ENCODE peak calls at places on chromosome 2, in eight cellular contexts. N is CD8-positive, alpha-beta memory T cell; Q is K562; K is SJSA1; H is H1; O is gastrocnemius medialis; M is stomach; E is upper lobe of right lung. G is an unnamed sample. For H3K4me1, the result is how much of the 10 kb centered on the place peaks cover.

GRCh38 chr2:217853301-217853881 is 149.4 kb downstream of the TNS1 start:
- DNase-seq in H (no peak), N (no peak), E (no peak), Q (no peak), O (peak), M (no peak), K (no peak), G (no peak)

GRCh38 chr2:201806442-201806841 is at the start of gene CDK15:
- DNase-seq in N (no peak), E (no peak), O (no peak), M (no peak), H (no peak), Q (no peak), K (no peak), G (no peak)

GRCh38 chr2:233821709-233822100 is 32.6 kb downstream of the HJURP start:
- DNase-seq in M (no peak), H (no peak), K (no peak), O (no peak), Q (no peak), N (no peak), E (peak), G (no peak)

GRCh38 chr2:177651833-177652232 is 259.3 kb downstream of the AGPS start:
- DNase-seq in E (no peak), Q (no peak), O (no peak), M (no peak), N (no peak), H (peak), K (no peak), G (no peak)

GRCh38 chr2:231928481-231928880 is 2.3 kb upstream of the NPPC start:
- DNase-seq in K (no peak), Q (no peak), H (peak), N (no peak), E (peak), O (no peak), M (peak), G (no peak)

GRCh38 chr2:151381266-151381665 is 23.9 kb downstream of the TNFAIP6 start:
- DNase-seq in E (no peak), N (no peak), H (no peak), Q (no peak), O (no peak), K (no peak), M (no peak), G (no peak)

GRCh38 chr2:238130696-238131628 is 7.5 kb upstream of the KLHL30 start:
- DNase-seq in O (no peak), K (no peak), Q (no peak), E (no peak), M (no peak), H (no peak), N (no peak), G (no peak)

GRCh38 chr2:147632193-147632592 is 212.6 kb upstream of the ACVR2A start:
- DNase-seq in O (peak), M (no peak), Q (no peak), H (no peak), N (no peak), K (no peak), E (no peak), G (no peak)

GRCh38 chr2:121532347-121532766 is 1.7 kb downstream of the RNU4ATAC start:
- DNase-seq in N (no peak), O (no peak), H (no peak), Q (peak), K (no peak), E (no peak), M (no peak), G (no peak)

GRCh38 chr2:111975819-111976218 is 77.4 kb downstream of the MERTK start:
- DNase-seq in M (no peak), N (no peak), K (no peak), O (no peak), E (no peak), H (no peak), Q (no peak), G (no peak)

GRCh38 chr2:240812721-240813120 is 7.3 kb downstream of the KIF1A start:
- DNase-seq in K (no peak), Q (no peak), H (no peak), O (no peak), M (peak), E (peak), N (no peak), G (no peak)

GRCh38 chr2:212712466-212712865 is 173.9 kb upstream of the ERBB4 start:
- DNase-seq in E (no peak), N (no peak), K (peak), H (no peak), Q (no peak), M (no peak), O (no peak), G (no peak)

GRCh38 chr2:178409261-178409660 is 41.7 kb downstream of the PRKRA start:
- DNase-seq in E (no peak), K (no peak), H (no peak), N (no peak), M (no peak), O (no peak), Q (no peak), G (no peak)

GRCh38 chr2:120761164-120761861 is 25.6 kb downstream of the GLI2 start:
- DNase-seq in E (peak), M (no peak), Q (no peak), K (no peak), H (no peak), O (no peak), N (no peak), G (no peak)

GRCh38 chr2:54977149-54977548 is 73.1 kb downstream of the RTN4 start:
- DNase-seq in Q (no peak), K (no peak), E (no peak), N (no peak), H (no peak), O (no peak), M (no peak), G (no peak)

GRCh38 chr2:110674620-110675555 is 3.0 kb downstream of the BUB1 start:
- DNase-seq in E (no peak), N (peak), H (no peak), Q (no peak), K (peak), O (no peak), M (peak), G (no peak)

GRCh38 chr2:164954954-164955701 is at the start of gene SLC38A11:
- DNase-seq in H (peak), N (no peak), O (peak), Q (no peak), K (no peak), E (peak), M (peak), G (no peak)

GRCh38 chr2:30398084-30398483 is 49.0 kb upstream of the LCLAT1 start:
- DNase-seq in O (no peak), Q (no peak), E (no peak), H (no peak), N (no peak), K (no peak), M (no peak), G (no peak)

GRCh38 chr2:62265116-62265515 is 69.2 kb downstream of the B3GNT2 start:
- DNase-seq in M (no peak), O (no peak), Q (no peak), H (no peak), K (no peak), E (no peak), N (no peak), G (no peak)

GRCh38 chr2:2332381-2332780 is 1.3 kb upstream of the MYT1L start:
- DNase-seq in Q (no peak), E (no peak), N (no peak), K (no peak), M (no peak), H (no peak), O (no peak), G (no peak)

GRCh38 chr2:113791697-113792590 is 35.5 kb upstream of the SLC35F5 start:
- DNase-seq in Q (no peak), N (no peak), E (no peak), M (no peak), O (no peak), K (peak), H (no peak), G (no peak)

GRCh38 chr2:95007822-95008221 is 17.7 kb upstream of the MAL start:
- DNase-seq in M (no peak), N (no peak), K (no peak), H (no peak), Q (no peak), O (no peak), E (peak), G (no peak)

GRCh38 chr2:62306751-62307468 is 111.0 kb downstream of the B3GNT2 start:
- DNase-seq in N (peak), H (no peak), M (peak), O (no peak), K (no peak), Q (no peak), E (no peak), G (no peak)

GRCh38 chr2:7685342-7686015 is 768.3 kb downstream of the RNF144A start:
- DNase-seq in Q (no peak), K (no peak), H (no peak), O (no peak), N (no peak), E (no peak), M (no peak), G (no peak)

GRCh38 chr2:146821836-146822316 is 1023.0 kb upstream of the ACVR2A start:
- DNase-seq in H (no peak), K (peak), M (no peak), O (no peak), Q (no peak), N (no peak), E (no peak), G (no peak)

GRCh38 chr2:97653874-97654273 is 8.0 kb downstream of the COX5B start:
- DNase-seq in E (no peak), N (no peak), H (no peak), Q (no peak), M (no peak), O (no peak), K (no peak), G (no peak)

GRCh38 chr2:115292742-115293141 is 850.3 kb downstream of the DPP10 start:
- DNase-seq in K (no peak), E (no peak), H (no peak), O (no peak), Q (no peak), M (no peak), N (no peak), G (no peak)

GRCh38 chr2:115290478-115290877 is 848.0 kb downstream of the DPP10 start:
- DNase-seq in N (no peak), O (no peak), H (no peak), Q (no peak), K (no peak), M (no peak), E (no peak), G (no peak)

GRCh38 chr2:115299207-115299606 is 856.8 kb downstream of the DPP10 start:
- DNase-seq in K (no peak), Q (no peak), H (no peak), M (no peak), E (no peak), N (no peak), O (no peak), G (no peak)

GRCh38 chr2:115297056-115297455 is 854.6 kb downstream of the DPP10 start:
- DNase-seq in Q (no peak), K (no peak), M (no peak), O (no peak), H (no peak), N (no peak), E (no peak), G (no peak)

DNA sequence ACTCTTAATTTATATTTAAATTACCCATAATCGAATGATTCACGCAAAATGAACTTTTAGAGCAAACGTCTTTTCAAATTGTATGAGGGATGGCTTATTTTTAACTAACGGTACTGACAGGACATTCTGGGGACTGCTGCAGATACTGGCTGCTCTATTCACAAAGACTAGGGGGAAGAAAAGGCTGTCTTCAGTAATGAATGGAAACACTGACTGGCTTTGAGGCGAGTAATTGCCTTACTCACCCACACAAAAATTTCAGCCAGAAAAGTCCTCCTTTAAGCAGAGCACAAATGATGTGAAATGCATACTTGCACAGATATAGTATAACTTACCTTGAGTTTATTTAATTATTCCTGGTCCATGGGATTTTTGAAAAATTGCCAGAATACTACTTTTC is 852.6 kb downstream of the DPP10 start:
- DNase-seq in O (no peak), Q (no peak), H (no peak), M (no peak), K (no peak), E (no peak), N (no peak), G (no peak)
- H3K4me1 ChIP-seq in O (under half), Q (under half), H (under half), M (under half), K (under half), E (under half), N (under half), G (under half)

GRCh38 chr2:191687867-191688266 is 9.9 kb downstream of the NABP1 start:
- DNase-seq in M (no peak), Q (no peak), N (no peak), E (no peak), H (no peak), K (no peak), O (no peak), G (no peak)

GRCh38 chr2:191690327-191690726 is 12.4 kb downstream of the NABP1 start:
- DNase-seq in K (no peak), N (no peak), E (no peak), M (no peak), O (no peak), Q (no peak), H (no peak), G (no peak)

GRCh38 chr2:191686658-191687057 is 8.7 kb downstream of the NABP1 start:
- DNase-seq in K (no peak), Q (no peak), E (no peak), O (no peak), H (no peak), M (no peak), N (no peak), G (no peak)

GRCh38 chr2:191691016-191691725 is 13.2 kb downstream of the NABP1 start:
- DNase-seq in M (peak), E (no peak), H (no peak), N (peak), K (peak), O (peak), Q (peak), G (no peak)

DNA sequence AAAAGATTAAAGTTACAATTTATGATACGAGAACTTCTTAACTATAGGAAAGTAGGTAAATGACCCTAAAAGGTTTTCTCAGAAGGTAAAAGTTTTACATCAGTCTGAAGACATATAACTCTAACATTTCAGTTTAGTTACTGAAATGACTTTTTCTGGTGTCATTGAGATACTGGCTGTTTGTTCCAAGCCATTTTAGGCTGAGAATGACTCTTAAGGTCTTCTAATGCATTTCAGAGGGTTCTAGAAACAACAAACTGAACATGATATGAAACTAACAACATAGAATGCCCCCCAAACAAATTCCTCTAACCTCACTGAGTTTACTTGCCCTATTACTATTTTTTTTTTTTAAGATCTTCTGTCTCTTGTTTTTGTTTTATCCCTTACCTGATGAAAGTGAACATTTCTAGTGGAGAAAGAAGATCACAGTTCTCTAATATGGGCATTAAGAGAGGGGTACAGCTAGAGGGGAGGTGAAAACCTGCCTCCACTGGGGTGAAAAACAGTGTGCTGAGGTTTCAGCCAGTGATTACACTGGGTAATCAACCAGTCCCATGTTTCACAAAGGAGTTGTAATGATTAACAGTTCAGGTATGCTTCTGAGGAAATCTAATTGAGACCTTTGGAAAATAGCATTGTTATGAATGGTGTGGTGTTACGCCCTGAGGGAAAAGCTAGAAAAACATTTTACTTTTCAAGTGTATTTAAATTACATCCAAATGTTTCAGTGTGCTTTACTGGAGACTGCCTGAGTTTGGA is 11.2 kb downstream of the NABP1 start:
- DNase-seq in Q (no peak), O (no peak), N (no peak), K (peak), H (no peak), M (no peak), E (no peak), G (no peak)
- H3K4me1 ChIP-seq in Q (under half), O (under half), N (under half), K (half or more), H (under half), M (under half), E (under half), G (under half)

GRCh38 chr2:6068441-6068935 is 376.3 kb downstream of the SOX11 start:
- DNase-seq in Q (no peak), H (no peak), N (no peak), E (no peak), O (no peak), M (no peak), K (no peak), G (no peak)

GRCh38 chr2:6067806-6068205 is 375.6 kb downstream of the SOX11 start:
- DNase-seq in Q (no peak), O (no peak), K (no peak), N (no peak), M (no peak), H (no peak), E (no peak), G (no peak)

GRCh38 chr2:6067089-6067488 is 374.9 kb downstream of the SOX11 start:
- DNase-seq in K (no peak), M (no peak), O (no peak), H (no peak), N (no peak), Q (no peak), E (no peak), G (no peak)

GRCh38 chr2:6071536-6071935 is 379.4 kb downstream of the SOX11 start:
- DNase-seq in H (no peak), N (no peak), Q (no peak), O (no peak), E (no peak), K (no peak), M (no peak), G (no peak)

GRCh38 chr2:6069354-6069753 is 377.2 kb downstream of the SOX11 start:
- DNase-seq in M (no peak), O (no peak), N (no peak), E (no peak), Q (no peak), H (peak), K (no peak), G (no peak)
- H3K4me1 ChIP-seq in M (under half), O (under half), N (under half), E (under half), Q (under half), H (under half), K (under half), G (under half)

GRCh38 chr2:42856106-42856860 is 63.9 kb upstream of the HAAO start:
- DNase-seq in O (no peak), N (no peak), H (no peak), M (no peak), K (no peak), Q (no peak), E (peak), G (no peak)

GRCh38 chr2:42856891-42857632 is 64.7 kb upstream of the HAAO start:
- DNase-seq in M (no peak), K (peak), N (no peak), Q (no peak), E (peak), H (no peak), O (no peak), G (no peak)

GRCh38 chr2:42853571-42854206 is 61.3 kb upstream of the HAAO start:
- DNase-seq in K (peak), E (peak), N (no peak), H (no peak), Q (no peak), O (no peak), M (no peak), G (no peak)

GRCh38 chr2:42854207-42854818 is 61.9 kb upstream of the HAAO start:
- DNase-seq in Q (no peak), K (peak), N (no peak), H (no peak), E (peak), O (peak), M (no peak), G (no peak)

GRCh38 chr2:42855221-42855970 is 63.0 kb upstream of the HAAO start:
- DNase-seq in O (no peak), N (no peak), H (no peak), M (no peak), K (no peak), E (peak), Q (no peak), G (no peak)
- H3K4me1 ChIP-seq in O (under half), N (under half), H (under half), M (under half), K (half or more), E (under half), Q (under half), G (under half)

DNA sequence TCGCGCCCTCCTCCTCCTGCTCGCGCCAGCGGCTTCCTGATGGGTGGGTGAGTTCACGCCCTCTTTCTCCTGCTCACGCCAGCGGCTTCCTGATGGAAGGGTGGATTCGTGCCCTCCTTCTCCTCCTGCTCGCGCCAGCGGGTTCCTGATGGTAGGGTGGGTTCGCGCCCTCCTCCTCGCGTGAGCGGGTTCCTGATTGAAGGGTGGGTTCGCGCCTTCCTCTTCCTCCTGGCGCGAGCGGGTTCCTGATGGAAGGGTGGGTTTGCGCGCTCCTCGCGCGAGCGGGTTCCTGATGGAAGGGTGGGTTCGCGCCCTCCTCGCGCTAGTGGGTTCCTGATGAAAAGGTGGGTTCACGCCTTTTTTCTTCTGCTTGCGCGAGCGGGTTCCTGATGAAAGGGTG is 62.0 kb upstream of the MGAT5 start:
- DNase-seq in Q (no peak), K (no peak), E (no peak), M (no peak), O (no peak), H (no peak), N (no peak), G (no peak)
- H3K4me1 ChIP-seq in Q (under half), K (under half), E (under half), M (under half), O (under half), H (under half), N (under half), G (under half)

DNA sequence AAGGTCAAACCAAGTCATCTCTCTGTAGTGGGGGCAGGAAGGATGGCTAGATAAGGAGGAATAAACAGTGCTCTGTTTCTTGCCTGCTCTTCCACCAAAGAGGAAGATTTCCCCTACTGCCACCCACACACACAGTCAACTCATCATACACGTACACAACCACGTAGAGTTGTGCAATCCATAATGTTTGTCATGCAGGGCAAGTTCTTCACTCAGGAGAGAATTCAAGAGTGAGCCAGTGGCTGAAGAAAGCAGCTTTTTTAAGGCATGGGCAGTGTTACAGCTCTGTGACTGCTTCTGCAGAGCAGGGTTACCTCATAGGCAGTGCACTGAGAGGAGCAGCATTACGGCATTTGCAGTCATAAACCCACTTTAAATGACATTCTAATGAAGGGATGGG is 283.0 kb downstream of the RND3 start:
- DNase-seq in Q (no peak), K (no peak), O (no peak), E (no peak), H (no peak), M (no peak), N (no peak), G (no peak)
- H3K4me1 ChIP-seq in Q (under half), K (under half), O (under half), E (under half), H (under half), M (under half), N (under half), G (under half)

DNA sequence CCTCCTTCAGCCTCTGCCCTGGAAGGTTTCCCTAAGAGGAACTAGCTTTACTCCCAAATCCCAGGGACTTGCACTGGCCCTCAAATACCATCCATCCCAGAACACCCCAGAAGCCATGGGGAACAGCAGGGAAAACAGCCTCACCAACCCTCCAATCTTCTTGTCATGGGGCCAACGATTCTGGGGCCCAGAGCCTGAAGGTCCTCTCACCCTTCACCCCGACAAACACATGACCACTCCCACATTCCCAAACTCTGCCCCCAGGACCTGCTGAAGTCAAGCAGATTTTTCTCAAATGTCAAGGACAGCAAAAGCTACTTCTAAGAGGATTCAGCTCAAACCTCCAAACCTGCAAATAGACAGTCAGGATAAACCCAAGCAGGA is 143.5 kb downstream of the ZFP36L2 start:
- DNase-seq in M (no peak), O (no peak), H (no peak), Q (no peak), N (no peak), E (no peak), K (no peak), G (no peak)
- H3K4me1 ChIP-seq in M (half or more), O (half or more), H (under half), Q (under half), N (under half), E (half or more), K (half or more), G (half or more)